ENCODE peak calls at places on chromosomes 16 and 17, in six cellular contexts. One of them, this sample, is unnamed.
A peak's percentile ranks its signal among the peaks of the same experiment; 100 is the strongest.

GRCh38 chr16:78310196-78310595 is 210.7 kb downstream of the WWOX start:
- DNase-seq in nucleus accumbens: no peak
- DNase-seq in GM18507: no peak
- DNase-seq in NCI-H1048: no peak
- DNase-seq in lung microvascular endothelial cell: no peak
- DNase-seq in ELF-1: no peak
- DNase-seq in this sample: no peak

GRCh38 chr17:1873418-1873817 is 43.6 kb downstream of the RPA1 start:
- DNase-seq in GM18507: no peak
- DNase-seq in nucleus accumbens: no peak
- DNase-seq in NCI-H1048: no peak
- DNase-seq in ELF-1: no peak
- DNase-seq in lung microvascular endothelial cell: no peak
- DNase-seq in this sample: no peak

GRCh38 chr17:72419866-72420774 is 299.3 kb downstream of the SOX9 start:
- DNase-seq in nucleus accumbens: no peak
- DNase-seq in GM18507: peak; percentile 64
- DNase-seq in NCI-H1048: no peak
- DNase-seq in lung microvascular endothelial cell: no peak
- DNase-seq in ELF-1: no peak
- DNase-seq in this sample: no peak

GRCh38 chr16:67259705-67260104 is 10.9 kb downstream of the SLC9A5 start:
- DNase-seq in NCI-H1048: no peak
- DNase-seq in ELF-1: no peak
- DNase-seq in nucleus accumbens: no peak
- DNase-seq in lung microvascular endothelial cell: no peak
- DNase-seq in GM18507: no peak
- DNase-seq in this sample: no peak

GRCh38 chr17:81833160-81833920 is at the start of gene MCRIP1:
- DNase-seq in lung microvascular endothelial cell: peak; percentile 94
- DNase-seq in NCI-H1048: peak; percentile 92
- DNase-seq in ELF-1: peak; percentile 92
- DNase-seq in nucleus accumbens: peak; percentile 79
- DNase-seq in GM18507: peak; percentile 98
- DNase-seq in this sample: peak; percentile 91

GRCh38 chr17:49987681-49988441 is 7.2 kb downstream of the DLX3 start:
- DNase-seq in GM18507: no peak
- DNase-seq in lung microvascular endothelial cell: no peak
- DNase-seq in ELF-1: peak; percentile 69
- DNase-seq in NCI-H1048: no peak
- DNase-seq in nucleus accumbens: no peak
- DNase-seq in this sample: no peak

GRCh38 chr16:22318690-22319358 is 21.6 kb downstream of the POLR3E start:
- DNase-seq in NCI-H1048: no peak
- DNase-seq in ELF-1: peak; percentile 62
- DNase-seq in nucleus accumbens: no peak
- DNase-seq in GM18507: no peak
- DNase-seq in lung microvascular endothelial cell: peak; percentile 44
- DNase-seq in this sample: peak; percentile 26

GRCh38 chr17:35612924-35613521 is 25.9 kb downstream of the AP2B1 start:
- DNase-seq in ELF-1: peak; percentile 23
- DNase-seq in lung microvascular endothelial cell: peak; percentile 74
- DNase-seq in GM18507: no peak
- DNase-seq in nucleus accumbens: no peak
- DNase-seq in NCI-H1048: no peak
- DNase-seq in this sample: no peak

GRCh38 chr16:89018605-89019158 is 41.7 kb upstream of the CBFA2T3 start:
- DNase-seq in GM18507: no peak
- DNase-seq in lung microvascular endothelial cell: no peak
- DNase-seq in nucleus accumbens: no peak
- DNase-seq in ELF-1: no peak
- DNase-seq in NCI-H1048: no peak
- DNase-seq in this sample: no peak

GRCh38 chr17:21165922-21166598 is 39.3 kb downstream of the DHRS7B start:
- DNase-seq in ELF-1: no peak
- DNase-seq in NCI-H1048: no peak
- DNase-seq in GM18507: no peak
- DNase-seq in lung microvascular endothelial cell: no peak
- DNase-seq in nucleus accumbens: no peak
- DNase-seq in this sample: no peak

GRCh38 chr17:21295036-21295952 is 10.8 kb downstream of the MAP2K3 start:
- DNase-seq in GM18507: no peak
- DNase-seq in ELF-1: peak; percentile 30
- DNase-seq in NCI-H1048: no peak
- DNase-seq in lung microvascular endothelial cell: no peak
- DNase-seq in nucleus accumbens: no peak
- DNase-seq in this sample: no peak

GRCh38 chr17:7673239-7673638 is 14.1 kb downstream of the TP53 start:
- DNase-seq in nucleus accumbens: no peak
- DNase-seq in ELF-1: peak; percentile 70
- DNase-seq in lung microvascular endothelial cell: no peak
- DNase-seq in NCI-H1048: no peak
- DNase-seq in GM18507: no peak
- DNase-seq in this sample: no peak

GRCh38 chr17:79224903-79225302 is 150.3 kb downstream of the ENGASE start:
- DNase-seq in ELF-1: no peak
- DNase-seq in GM18507: no peak
- DNase-seq in nucleus accumbens: no peak
- DNase-seq in lung microvascular endothelial cell: no peak
- DNase-seq in NCI-H1048: no peak
- DNase-seq in this sample: no peak

GRCh38 chr17:9645858-9646555 is 690 bp downstream of the USP43 start:
- DNase-seq in ELF-1: peak; percentile 66
- DNase-seq in GM18507: no peak
- DNase-seq in NCI-H1048: no peak
- DNase-seq in nucleus accumbens: no peak
- DNase-seq in lung microvascular endothelial cell: no peak
- DNase-seq in this sample: no peak

GRCh38 chr17:57861000-57861736 is 11.3 kb upstream of the MRPS23 start:
- DNase-seq in GM18507: no peak
- DNase-seq in ELF-1: peak; percentile 84
- DNase-seq in nucleus accumbens: no peak
- DNase-seq in NCI-H1048: no peak
- DNase-seq in lung microvascular endothelial cell: peak; percentile 45
- DNase-seq in this sample: peak; percentile 13

GRCh38 chr17:50630524-50631194 is 4.0 kb upstream of the ABCC3 start:
- DNase-seq in GM18507: peak; percentile 33
- DNase-seq in nucleus accumbens: no peak
- DNase-seq in NCI-H1048: no peak
- DNase-seq in lung microvascular endothelial cell: peak; percentile 35
- DNase-seq in ELF-1: peak; percentile 67
- DNase-seq in this sample: peak; percentile 9

GRCh38 chr16:10992797-10993196 is 48.4 kb downstream of the CLEC16A start:
- DNase-seq in lung microvascular endothelial cell: peak; percentile 73
- DNase-seq in ELF-1: peak; percentile 46
- DNase-seq in nucleus accumbens: no peak
- DNase-seq in NCI-H1048: no peak
- DNase-seq in GM18507: no peak
- DNase-seq in this sample: no peak

GRCh38 chr16:11681977-11682654 is 13.9 kb downstream of the SNN start:
- DNase-seq in NCI-H1048: no peak
- DNase-seq in lung microvascular endothelial cell: no peak
- DNase-seq in GM18507: no peak
- DNase-seq in ELF-1: no peak
- DNase-seq in nucleus accumbens: no peak
- DNase-seq in this sample: no peak

GRCh38 chr16:807345-808251 is 7.1 kb upstream of the GNG13 start:
- DNase-seq in nucleus accumbens: peak; percentile 79
- DNase-seq in ELF-1: peak; percentile 97
- DNase-seq in NCI-H1048: peak; percentile 12
- DNase-seq in lung microvascular endothelial cell: peak; percentile 96
- DNase-seq in GM18507: peak; percentile 97
- DNase-seq in this sample: peak; percentile 69

GRCh38 chr17:1561420-1562177 is 993 bp downstream of the PITPNA start:
- DNase-seq in GM18507: no peak
- DNase-seq in lung microvascular endothelial cell: peak; percentile 42
- DNase-seq in nucleus accumbens: no peak
- DNase-seq in ELF-1: peak; percentile 49
- DNase-seq in NCI-H1048: no peak
- DNase-seq in this sample: no peak

GRCh38 chr16:78183886-78184553 is 84.6 kb downstream of the WWOX start:
- DNase-seq in NCI-H1048: no peak
- DNase-seq in ELF-1: no peak
- DNase-seq in GM18507: no peak
- DNase-seq in nucleus accumbens: peak; percentile 7
- DNase-seq in lung microvascular endothelial cell: no peak
- DNase-seq in this sample: no peak

GRCh38 chr17:15289285-15290185 is 24.4 kb upstream of the PMP22 start:
- DNase-seq in GM18507: no peak
- DNase-seq in nucleus accumbens: no peak
- DNase-seq in ELF-1: no peak
- DNase-seq in NCI-H1048: no peak
- DNase-seq in lung microvascular endothelial cell: peak; percentile 65
- DNase-seq in this sample: no peak

GRCh38 chr16:29900888-29901606 is 759 bp downstream of the ASPHD1 start:
- DNase-seq in ELF-1: no peak
- DNase-seq in GM18507: no peak
- DNase-seq in NCI-H1048: no peak
- DNase-seq in lung microvascular endothelial cell: no peak
- DNase-seq in nucleus accumbens: no peak
- DNase-seq in this sample: no peak